ENCODE peak calls at places on chromosomes 16 and 17, in nine cellular contexts. One of them, this sample, is unnamed.

GRCh38 chr17:82424001-82424862 is 5.8 kb upstream of the OGFOD3 start:
- DNase-seq in right lobe of liver: no peak
- DNase-seq in heart right ventricle: no peak
- DNase-seq in Jurkat, Clone E6-1: peak
- DNase-seq in T-helper 2 cell: peak
- DNase-seq in uterus: peak
- DNase-seq in aorta: no peak
- DNase-seq in choroid plexus epithelial cell: peak
- DNase-seq in sciatic nerve: no peak
- DNase-seq in this sample: no peak

GRCh38 chr16:22117666-22118065 is 25.3 kb downstream of the VWA3A start:
- DNase-seq in right lobe of liver: no peak
- DNase-seq in Jurkat, Clone E6-1: no peak
- DNase-seq in uterus: no peak
- DNase-seq in choroid plexus epithelial cell: no peak
- DNase-seq in aorta: no peak
- DNase-seq in T-helper 2 cell: no peak
- DNase-seq in heart right ventricle: no peak
- DNase-seq in sciatic nerve: no peak
- DNase-seq in this sample: no peak

GRCh38 chr16:83878838-83879237 is 20.1 kb upstream of the MLYCD start:
- DNase-seq in choroid plexus epithelial cell: peak
- DNase-seq in aorta: no peak
- DNase-seq in uterus: no peak
- DNase-seq in heart right ventricle: no peak
- DNase-seq in T-helper 2 cell: no peak
- DNase-seq in right lobe of liver: no peak
- DNase-seq in sciatic nerve: no peak
- DNase-seq in Jurkat, Clone E6-1: no peak
- DNase-seq in this sample: no peak

GRCh38 chr17:4604111-4604644 is 19.8 kb downstream of the SMTNL2 start:
- DNase-seq in choroid plexus epithelial cell: peak
- DNase-seq in T-helper 2 cell: no peak
- DNase-seq in heart right ventricle: peak
- DNase-seq in aorta: no peak
- DNase-seq in uterus: peak
- DNase-seq in Jurkat, Clone E6-1: no peak
- DNase-seq in sciatic nerve: no peak
- DNase-seq in right lobe of liver: no peak
- DNase-seq in this sample: no peak

GRCh38 chr16:65754799-65755691 is 611.4 kb upstream of the CDH5 start:
- DNase-seq in right lobe of liver: no peak
- DNase-seq in heart right ventricle: no peak
- DNase-seq in choroid plexus epithelial cell: no peak
- DNase-seq in T-helper 2 cell: no peak
- DNase-seq in aorta: no peak
- DNase-seq in uterus: peak
- DNase-seq in Jurkat, Clone E6-1: no peak
- DNase-seq in sciatic nerve: no peak
- DNase-seq in this sample: no peak

GRCh38 chr17:83194761-83195329 is 115.4 kb downstream of the METRNL start:
- DNase-seq in aorta: peak
- DNase-seq in heart right ventricle: no peak
- DNase-seq in uterus: peak
- DNase-seq in sciatic nerve: peak
- DNase-seq in choroid plexus epithelial cell: peak
- DNase-seq in T-helper 2 cell: no peak
- DNase-seq in Jurkat, Clone E6-1: no peak
- DNase-seq in right lobe of liver: peak
- DNase-seq in this sample: peak

GRCh38 chr17:1147664-1148063 is 32.1 kb downstream of the ABR start:
- DNase-seq in sciatic nerve: no peak
- DNase-seq in T-helper 2 cell: no peak
- DNase-seq in uterus: no peak
- DNase-seq in Jurkat, Clone E6-1: no peak
- DNase-seq in heart right ventricle: peak
- DNase-seq in choroid plexus epithelial cell: peak
- DNase-seq in aorta: no peak
- DNase-seq in right lobe of liver: no peak
- DNase-seq in this sample: no peak

GRCh38 chr16:7650446-7650845 is 317.8 kb downstream of the RBFOX1 start:
- DNase-seq in uterus: no peak
- DNase-seq in sciatic nerve: no peak
- DNase-seq in Jurkat, Clone E6-1: no peak
- DNase-seq in choroid plexus epithelial cell: no peak
- DNase-seq in right lobe of liver: no peak
- DNase-seq in aorta: no peak
- DNase-seq in heart right ventricle: no peak
- DNase-seq in T-helper 2 cell: no peak
- DNase-seq in this sample: no peak

GRCh38 chr16:64455275-64455674 is 666.6 kb downstream of the CDH11 start:
- DNase-seq in aorta: no peak
- DNase-seq in right lobe of liver: no peak
- DNase-seq in uterus: no peak
- DNase-seq in T-helper 2 cell: no peak
- DNase-seq in heart right ventricle: no peak
- DNase-seq in sciatic nerve: no peak
- DNase-seq in choroid plexus epithelial cell: peak
- DNase-seq in Jurkat, Clone E6-1: no peak
- DNase-seq in this sample: no peak

GRCh38 chr16:46894011-46894672 is 10.0 kb downstream of the GPT2 start:
- DNase-seq in aorta: no peak
- DNase-seq in right lobe of liver: peak
- DNase-seq in Jurkat, Clone E6-1: no peak
- DNase-seq in T-helper 2 cell: no peak
- DNase-seq in sciatic nerve: no peak
- DNase-seq in heart right ventricle: peak
- DNase-seq in uterus: no peak
- DNase-seq in choroid plexus epithelial cell: peak
- DNase-seq in this sample: no peak

GRCh38 chr16:23433261-23433920 is 19.6 kb downstream of the COG7 start:
- DNase-seq in uterus: no peak
- DNase-seq in right lobe of liver: no peak
- DNase-seq in choroid plexus epithelial cell: no peak
- DNase-seq in sciatic nerve: no peak
- DNase-seq in aorta: no peak
- DNase-seq in Jurkat, Clone E6-1: no peak
- DNase-seq in T-helper 2 cell: no peak
- DNase-seq in heart right ventricle: no peak
- DNase-seq in this sample: no peak

GRCh38 chr17:66455022-66455547 is 152.7 kb downstream of the PRKCA start:
- DNase-seq in aorta: no peak
- DNase-seq in Jurkat, Clone E6-1: no peak
- DNase-seq in uterus: no peak
- DNase-seq in heart right ventricle: no peak
- DNase-seq in choroid plexus epithelial cell: no peak
- DNase-seq in right lobe of liver: no peak
- DNase-seq in sciatic nerve: no peak
- DNase-seq in T-helper 2 cell: no peak
- DNase-seq in this sample: no peak

GRCh38 chr16:57301126-57301817 is 16.8 kb upstream of the PLLP start:
- DNase-seq in sciatic nerve: peak
- DNase-seq in uterus: peak
- DNase-seq in T-helper 2 cell: no peak
- DNase-seq in aorta: peak
- DNase-seq in choroid plexus epithelial cell: no peak
- DNase-seq in Jurkat, Clone E6-1: no peak
- DNase-seq in heart right ventricle: no peak
- DNase-seq in right lobe of liver: peak
- DNase-seq in this sample: no peak

GRCh38 chr17:63519972-63520882 is 2.9 kb upstream of the KCNH6 start:
- DNase-seq in right lobe of liver: peak
- DNase-seq in Jurkat, Clone E6-1: no peak
- DNase-seq in uterus: no peak
- DNase-seq in T-helper 2 cell: no peak
- DNase-seq in aorta: no peak
- DNase-seq in heart right ventricle: no peak
- DNase-seq in choroid plexus epithelial cell: no peak
- DNase-seq in sciatic nerve: no peak
- DNase-seq in this sample: no peak

GRCh38 chr17:80861360-80861861 is 130.2 kb upstream of the CHMP6 start:
- DNase-seq in aorta: peak
- DNase-seq in Jurkat, Clone E6-1: no peak
- DNase-seq in choroid plexus epithelial cell: no peak
- DNase-seq in uterus: no peak
- DNase-seq in heart right ventricle: no peak
- DNase-seq in sciatic nerve: no peak
- DNase-seq in right lobe of liver: no peak
- DNase-seq in T-helper 2 cell: no peak
- DNase-seq in this sample: no peak

GRCh38 chr17:57881143-57881542 is 31.3 kb upstream of the MRPS23 start:
- DNase-seq in T-helper 2 cell: no peak
- DNase-seq in heart right ventricle: peak
- DNase-seq in choroid plexus epithelial cell: peak
- DNase-seq in uterus: no peak
- DNase-seq in right lobe of liver: no peak
- DNase-seq in sciatic nerve: no peak
- DNase-seq in aorta: no peak
- DNase-seq in Jurkat, Clone E6-1: no peak
- DNase-seq in this sample: no peak

GRCh38 chr17:38871247-38871991 is 1.6 kb downstream of the LASP1 start:
- DNase-seq in right lobe of liver: peak
- DNase-seq in sciatic nerve: peak
- DNase-seq in T-helper 2 cell: peak
- DNase-seq in aorta: peak
- DNase-seq in heart right ventricle: peak
- DNase-seq in uterus: peak
- DNase-seq in choroid plexus epithelial cell: peak
- DNase-seq in Jurkat, Clone E6-1: no peak
- DNase-seq in this sample: peak

GRCh38 chr17:83119987-83120864 is 40.8 kb downstream of the METRNL start:
- DNase-seq in uterus: no peak
- DNase-seq in T-helper 2 cell: no peak
- DNase-seq in right lobe of liver: no peak
- DNase-seq in choroid plexus epithelial cell: no peak
- DNase-seq in sciatic nerve: no peak
- DNase-seq in aorta: peak
- DNase-seq in heart right ventricle: no peak
- DNase-seq in Jurkat, Clone E6-1: peak
- DNase-seq in this sample: peak

GRCh38 chr17:7079581-7080444 is at the start of gene CLEC10A:
- DNase-seq in right lobe of liver: no peak
- DNase-seq in sciatic nerve: no peak
- DNase-seq in T-helper 2 cell: no peak
- DNase-seq in heart right ventricle: no peak
- DNase-seq in aorta: peak
- DNase-seq in Jurkat, Clone E6-1: no peak
- DNase-seq in uterus: no peak
- DNase-seq in choroid plexus epithelial cell: no peak
- DNase-seq in this sample: peak

GRCh38 chr17:29167393-29168078 is 12.7 kb downstream of the MYO18A start:
- DNase-seq in sciatic nerve: no peak
- DNase-seq in choroid plexus epithelial cell: no peak
- DNase-seq in Jurkat, Clone E6-1: no peak
- DNase-seq in uterus: no peak
- DNase-seq in right lobe of liver: no peak
- DNase-seq in T-helper 2 cell: no peak
- DNase-seq in aorta: no peak
- DNase-seq in heart right ventricle: no peak
- DNase-seq in this sample: no peak

GRCh38 chr17:75472119-75472518 is 15.7 kb downstream of the TMEM94 start:
- DNase-seq in T-helper 2 cell: no peak
- DNase-seq in uterus: no peak
- DNase-seq in aorta: no peak
- DNase-seq in heart right ventricle: no peak
- DNase-seq in right lobe of liver: peak
- DNase-seq in choroid plexus epithelial cell: no peak
- DNase-seq in sciatic nerve: no peak
- DNase-seq in Jurkat, Clone E6-1: no peak
- DNase-seq in this sample: no peak

GRCh38 chr17:9218911-9219310 is 197.6 kb downstream of the NTN1 start:
- DNase-seq in right lobe of liver: no peak
- DNase-seq in Jurkat, Clone E6-1: no peak
- DNase-seq in heart right ventricle: no peak
- DNase-seq in T-helper 2 cell: no peak
- DNase-seq in sciatic nerve: no peak
- DNase-seq in uterus: no peak
- DNase-seq in aorta: no peak
- DNase-seq in choroid plexus epithelial cell: no peak
- DNase-seq in this sample: no peak

GRCh38 chr16:11405331-11406176 is 60.3 kb downstream of the RMI2 start:
- DNase-seq in uterus: no peak
- DNase-seq in aorta: no peak
- DNase-seq in sciatic nerve: no peak
- DNase-seq in heart right ventricle: no peak
- DNase-seq in Jurkat, Clone E6-1: peak
- DNase-seq in choroid plexus epithelial cell: peak
- DNase-seq in right lobe of liver: no peak
- DNase-seq in T-helper 2 cell: peak
- DNase-seq in this sample: no peak

GRCh38 chr16:89300976-89301360 is 83.5 kb downstream of the ZNF778 start:
- DNase-seq in sciatic nerve: no peak
- DNase-seq in T-helper 2 cell: no peak
- DNase-seq in choroid plexus epithelial cell: no peak
- DNase-seq in Jurkat, Clone E6-1: no peak
- DNase-seq in heart right ventricle: no peak
- DNase-seq in aorta: no peak
- DNase-seq in uterus: no peak
- DNase-seq in right lobe of liver: no peak
- DNase-seq in this sample: no peak

GRCh38 chr16:58732545-58733247 is 1.4 kb downstream of the GOT2 start:
- DNase-seq in sciatic nerve: no peak
- DNase-seq in Jurkat, Clone E6-1: no peak
- DNase-seq in heart right ventricle: no peak
- DNase-seq in T-helper 2 cell: no peak
- DNase-seq in right lobe of liver: no peak
- DNase-seq in choroid plexus epithelial cell: peak
- DNase-seq in aorta: no peak
- DNase-seq in uterus: no peak
- DNase-seq in this sample: no peak

GRCh38 chr16:71622088-71622487 is 3.9 kb upstream of the MARVELD3 start:
- DNase-seq in aorta: no peak
- DNase-seq in Jurkat, Clone E6-1: peak
- DNase-seq in T-helper 2 cell: no peak
- DNase-seq in uterus: no peak
- DNase-seq in choroid plexus epithelial cell: no peak
- DNase-seq in sciatic nerve: no peak
- DNase-seq in right lobe of liver: no peak
- DNase-seq in heart right ventricle: no peak
- DNase-seq in this sample: no peak

GRCh38 chr17:50249887-50250286 is 24.4 kb upstream of the TMEM92 start:
- DNase-seq in aorta: no peak
- DNase-seq in choroid plexus epithelial cell: no peak
- DNase-seq in sciatic nerve: no peak
- DNase-seq in heart right ventricle: no peak
- DNase-seq in right lobe of liver: no peak
- DNase-seq in Jurkat, Clone E6-1: no peak
- DNase-seq in uterus: no peak
- DNase-seq in T-helper 2 cell: no peak
- DNase-seq in this sample: no peak

GRCh38 chr17:75807861-75808260 is 23.3 kb downstream of the UNK start:
- DNase-seq in uterus: no peak
- DNase-seq in heart right ventricle: no peak
- DNase-seq in Jurkat, Clone E6-1: no peak
- DNase-seq in aorta: peak
- DNase-seq in choroid plexus epithelial cell: no peak
- DNase-seq in right lobe of liver: no peak
- DNase-seq in T-helper 2 cell: no peak
- DNase-seq in sciatic nerve: peak
- DNase-seq in this sample: peak

GRCh38 chr17:72903522-72903921 is 189.0 kb downstream of the SLC39A11 start:
- DNase-seq in choroid plexus epithelial cell: no peak
- DNase-seq in aorta: no peak
- DNase-seq in uterus: no peak
- DNase-seq in sciatic nerve: no peak
- DNase-seq in T-helper 2 cell: no peak
- DNase-seq in right lobe of liver: no peak
- DNase-seq in Jurkat, Clone E6-1: no peak
- DNase-seq in heart right ventricle: no peak
- DNase-seq in this sample: no peak

GRCh38 chr16:3215601-3216262 is 19.2 kb downstream of the ZNF200 start:
- DNase-seq in aorta: no peak
- DNase-seq in heart right ventricle: no peak
- DNase-seq in T-helper 2 cell: no peak
- DNase-seq in uterus: no peak
- DNase-seq in Jurkat, Clone E6-1: no peak
- DNase-seq in sciatic nerve: no peak
- DNase-seq in right lobe of liver: no peak
- DNase-seq in choroid plexus epithelial cell: no peak
- DNase-seq in this sample: no peak

GRCh38 chr17:10743316-10744009 is 13.6 kb upstream of the TMEM220 start:
- DNase-seq in sciatic nerve: no peak
- DNase-seq in heart right ventricle: no peak
- DNase-seq in Jurkat, Clone E6-1: no peak
- DNase-seq in uterus: no peak
- DNase-seq in right lobe of liver: no peak
- DNase-seq in choroid plexus epithelial cell: peak
- DNase-seq in aorta: no peak
- DNase-seq in T-helper 2 cell: no peak
- DNase-seq in this sample: no peak